ENCODE peak calls at places on chromosomes 2 and 18, in five cellular contexts. F is psoas muscle, D is occipital lobe, R is hepatocyte, O is AML-193. W is an unnamed sample.

GRCh38 chr18:38028941-38029340 is 463.3 kb upstream of the CELF4 start:
- DNase-seq in F (no peak), D (no peak), R (no peak), O (no peak), W (no peak)

GRCh38 chr2:119960821-119961220 is 52.1 kb upstream of the EPB41L5 start:
- DNase-seq in F (no peak), D (no peak), R (no peak), O (no peak), W (no peak)

GRCh38 chr2:45960057-45960863 is 308.8 kb downstream of the PRKCE start:
- DNase-seq in F (no peak), D (no peak), R (peak; percentile 27), O (no peak), W (no peak)

GRCh38 chr2:100580474-100581264 is 17.9 kb downstream of the PDCL3 start:
- DNase-seq in F (no peak), D (no peak), R (no peak), O (peak; percentile 78), W (peak; percentile 78)

GRCh38 chr2:105906481-105906880 is 161.8 kb downstream of the NCK2 start:
- DNase-seq in F (no peak), D (no peak), R (no peak), O (no peak), W (no peak)

GRCh38 chr2:20288941-20289340 is 61.7 kb downstream of the PUM2 start:
- DNase-seq in F (no peak), D (no peak), R (no peak), O (no peak), W (no peak)

GRCh38 chr18:13120967-13121586 is 97.5 kb upstream of the LDLRAD4 start:
- DNase-seq in F (no peak), D (no peak), R (no peak), O (no peak), W (no peak)

GRCh38 chr2:109554758-109555157 is 59.0 kb downstream of the SEPTIN10 start:
- DNase-seq in F (no peak), D (no peak), R (peak; percentile 45), O (no peak), W (no peak)

GRCh38 chr2:36734304-36734703 is 37.8 kb downstream of the VIT start:
- DNase-seq in F (no peak), D (no peak), R (peak; percentile 29), O (no peak), W (no peak)

GRCh38 chr2:10837532-10838266 is 25.1 kb upstream of the PDIA6 start:
- DNase-seq in F (no peak), D (peak; percentile 26), R (no peak), O (no peak), W (no peak)